ENCODE peak calls at places on chromosomes 12 and 14, in ten cellular contexts. One of them, this sample, is unnamed.

GRCh38 chr12:15688202-15688736 is 100.9 kb downstream of the EPS8 start:
- DNase-seq in NCI-H345: no peak
- DNase-seq in NCI-H1694 treated with DMSO at 0.1 percent for 48 hours: no peak
- DNase-seq in central memory CD4-positive, alpha-beta T cell: no peak
- DNase-seq in iris pigment epithelial cell: no peak
- DNase-seq in skeletal muscle cell: no peak
- DNase-seq in activated CD4-positive, alpha-beta T cell treated with anti-CD3 and anti-CD28 coated beads for 48 hours: no peak
- DNase-seq in left ventricle myocardium inferior: peak; percentile 60
- DNase-seq in fibroblast of mammary gland: no peak
- DNase-seq in AG09309: no peak
- DNase-seq in this sample: peak; percentile 81

GRCh38 chr12:66217342-66217929 is 28.4 kb downstream of the IRAK3 start:
- DNase-seq in NCI-H345: no peak
- DNase-seq in NCI-H1694 treated with DMSO at 0.1 percent for 48 hours: no peak
- DNase-seq in central memory CD4-positive, alpha-beta T cell: no peak
- DNase-seq in iris pigment epithelial cell: no peak
- DNase-seq in skeletal muscle cell: no peak
- DNase-seq in activated CD4-positive, alpha-beta T cell treated with anti-CD3 and anti-CD28 coated beads for 48 hours: no peak
- DNase-seq in left ventricle myocardium inferior: no peak
- DNase-seq in fibroblast of mammary gland: no peak
- DNase-seq in AG09309: no peak
- DNase-seq in this sample: no peak

GRCh38 chr12:9701380-9702154 is 31.3 kb downstream of the CLECL1 start:
- DNase-seq in NCI-H345: no peak
- DNase-seq in NCI-H1694 treated with DMSO at 0.1 percent for 48 hours: no peak
- DNase-seq in central memory CD4-positive, alpha-beta T cell: peak; percentile 20
- DNase-seq in iris pigment epithelial cell: no peak
- DNase-seq in skeletal muscle cell: no peak
- DNase-seq in activated CD4-positive, alpha-beta T cell treated with anti-CD3 and anti-CD28 coated beads for 48 hours: peak; percentile 32
- DNase-seq in left ventricle myocardium inferior: no peak
- DNase-seq in fibroblast of mammary gland: no peak
- DNase-seq in AG09309: no peak
- DNase-seq in this sample: no peak

GRCh38 chr14:77041837-77042557 is 13.5 kb upstream of the IRF2BPL start:
- DNase-seq in NCI-H345: peak; percentile 41
- DNase-seq in NCI-H1694 treated with DMSO at 0.1 percent for 48 hours: peak; percentile 84
- DNase-seq in central memory CD4-positive, alpha-beta T cell: no peak
- DNase-seq in iris pigment epithelial cell: peak; percentile 98
- DNase-seq in skeletal muscle cell: peak; percentile 92
- DNase-seq in activated CD4-positive, alpha-beta T cell treated with anti-CD3 and anti-CD28 coated beads for 48 hours: no peak
- DNase-seq in left ventricle myocardium inferior: peak; percentile 63
- DNase-seq in fibroblast of mammary gland: peak; percentile 97
- DNase-seq in AG09309: peak; percentile 87
- DNase-seq in this sample: no peak

GRCh38 chr14:105167303-105168092 is 1.1 kb downstream of the JAG2 start:
- DNase-seq in NCI-H345: no peak
- DNase-seq in NCI-H1694 treated with DMSO at 0.1 percent for 48 hours: peak; percentile 78
- DNase-seq in central memory CD4-positive, alpha-beta T cell: no peak
- DNase-seq in iris pigment epithelial cell: no peak
- DNase-seq in skeletal muscle cell: no peak
- DNase-seq in activated CD4-positive, alpha-beta T cell treated with anti-CD3 and anti-CD28 coated beads for 48 hours: peak; percentile 32
- DNase-seq in left ventricle myocardium inferior: no peak
- DNase-seq in fibroblast of mammary gland: no peak
- DNase-seq in AG09309: no peak
- DNase-seq in this sample: peak; percentile 72

GRCh38 chr12:69056743-69057515 is 124.0 kb upstream of the CPM start:
- DNase-seq in NCI-H345: no peak
- DNase-seq in NCI-H1694 treated with DMSO at 0.1 percent for 48 hours: no peak
- DNase-seq in central memory CD4-positive, alpha-beta T cell: no peak
- DNase-seq in iris pigment epithelial cell: peak; percentile 73
- DNase-seq in skeletal muscle cell: peak; percentile 57
- DNase-seq in activated CD4-positive, alpha-beta T cell treated with anti-CD3 and anti-CD28 coated beads for 48 hours: no peak
- DNase-seq in left ventricle myocardium inferior: no peak
- DNase-seq in fibroblast of mammary gland: peak; percentile 82
- DNase-seq in AG09309: peak; percentile 42
- DNase-seq in this sample: no peak

GRCh38 chr12:29148958-29149690 is at the start of gene FAR2:
- DNase-seq in NCI-H345: no peak
- DNase-seq in NCI-H1694 treated with DMSO at 0.1 percent for 48 hours: peak; percentile 34
- DNase-seq in central memory CD4-positive, alpha-beta T cell: peak; percentile 43
- DNase-seq in iris pigment epithelial cell: peak; percentile 43
- DNase-seq in skeletal muscle cell: no peak
- DNase-seq in activated CD4-positive, alpha-beta T cell treated with anti-CD3 and anti-CD28 coated beads for 48 hours: peak; percentile 59
- DNase-seq in left ventricle myocardium inferior: peak; percentile 51
- DNase-seq in fibroblast of mammary gland: peak; percentile 54
- DNase-seq in AG09309: no peak
- DNase-seq in this sample: peak; percentile 26

GRCh38 chr14:65301862-65302539 is 110.5 kb upstream of the FUT8 start:
- DNase-seq in NCI-H345: no peak
- DNase-seq in NCI-H1694 treated with DMSO at 0.1 percent for 48 hours: no peak
- DNase-seq in central memory CD4-positive, alpha-beta T cell: no peak
- DNase-seq in iris pigment epithelial cell: no peak
- DNase-seq in skeletal muscle cell: no peak
- DNase-seq in activated CD4-positive, alpha-beta T cell treated with anti-CD3 and anti-CD28 coated beads for 48 hours: no peak
- DNase-seq in left ventricle myocardium inferior: no peak
- DNase-seq in fibroblast of mammary gland: no peak
- DNase-seq in AG09309: no peak
- DNase-seq in this sample: peak; percentile 96

GRCh38 chr14:29937116-29937515 is 9.5 kb upstream of the PRKD1 start:
- DNase-seq in NCI-H345: no peak
- DNase-seq in NCI-H1694 treated with DMSO at 0.1 percent for 48 hours: no peak
- DNase-seq in central memory CD4-positive, alpha-beta T cell: no peak
- DNase-seq in iris pigment epithelial cell: peak; percentile 76
- DNase-seq in skeletal muscle cell: no peak
- DNase-seq in activated CD4-positive, alpha-beta T cell treated with anti-CD3 and anti-CD28 coated beads for 48 hours: no peak
- DNase-seq in left ventricle myocardium inferior: no peak
- DNase-seq in fibroblast of mammary gland: peak; percentile 61
- DNase-seq in AG09309: no peak
- DNase-seq in this sample: no peak

GRCh38 chr14:32808574-32809098 is 130.0 kb upstream of the NPAS3 start:
- DNase-seq in NCI-H345: peak; percentile 66
- DNase-seq in NCI-H1694 treated with DMSO at 0.1 percent for 48 hours: peak; percentile 75
- DNase-seq in central memory CD4-positive, alpha-beta T cell: no peak
- DNase-seq in iris pigment epithelial cell: peak; percentile 73
- DNase-seq in skeletal muscle cell: peak; percentile 35
- DNase-seq in activated CD4-positive, alpha-beta T cell treated with anti-CD3 and anti-CD28 coated beads for 48 hours: no peak
- DNase-seq in left ventricle myocardium inferior: no peak
- DNase-seq in fibroblast of mammary gland: peak; percentile 55
- DNase-seq in AG09309: no peak
- DNase-seq in this sample: no peak

GRCh38 chr12:15732341-15733061 is 56.7 kb downstream of the EPS8 start:
- DNase-seq in NCI-H345: no peak
- DNase-seq in NCI-H1694 treated with DMSO at 0.1 percent for 48 hours: no peak
- DNase-seq in central memory CD4-positive, alpha-beta T cell: no peak
- DNase-seq in iris pigment epithelial cell: peak; percentile 66
- DNase-seq in skeletal muscle cell: peak; percentile 54
- DNase-seq in activated CD4-positive, alpha-beta T cell treated with anti-CD3 and anti-CD28 coated beads for 48 hours: no peak
- DNase-seq in left ventricle myocardium inferior: no peak
- DNase-seq in fibroblast of mammary gland: peak; percentile 87
- DNase-seq in AG09309: no peak
- DNase-seq in this sample: peak; percentile 16

GRCh38 chr14:89247457-89248122 is 169.4 kb downstream of the FOXN3 start:
- DNase-seq in NCI-H345: no peak
- DNase-seq in NCI-H1694 treated with DMSO at 0.1 percent for 48 hours: no peak
- DNase-seq in central memory CD4-positive, alpha-beta T cell: no peak
- DNase-seq in iris pigment epithelial cell: no peak
- DNase-seq in skeletal muscle cell: no peak
- DNase-seq in activated CD4-positive, alpha-beta T cell treated with anti-CD3 and anti-CD28 coated beads for 48 hours: no peak
- DNase-seq in left ventricle myocardium inferior: no peak
- DNase-seq in fibroblast of mammary gland: no peak
- DNase-seq in AG09309: no peak
- DNase-seq in this sample: no peak

GRCh38 chr14:64766430-64767151 is 62.4 kb downstream of the PLEKHG3 start:
- DNase-seq in NCI-H345: no peak
- DNase-seq in NCI-H1694 treated with DMSO at 0.1 percent for 48 hours: no peak
- DNase-seq in central memory CD4-positive, alpha-beta T cell: no peak
- DNase-seq in iris pigment epithelial cell: no peak
- DNase-seq in skeletal muscle cell: no peak
- DNase-seq in activated CD4-positive, alpha-beta T cell treated with anti-CD3 and anti-CD28 coated beads for 48 hours: no peak
- DNase-seq in left ventricle myocardium inferior: no peak
- DNase-seq in fibroblast of mammary gland: no peak
- DNase-seq in AG09309: no peak
- DNase-seq in this sample: peak; percentile 45

GRCh38 chr12:9148926-9149325 is 33.2 kb upstream of the A2M start:
- DNase-seq in NCI-H345: no peak
- DNase-seq in NCI-H1694 treated with DMSO at 0.1 percent for 48 hours: no peak
- DNase-seq in central memory CD4-positive, alpha-beta T cell: no peak
- DNase-seq in iris pigment epithelial cell: no peak
- DNase-seq in skeletal muscle cell: no peak
- DNase-seq in activated CD4-positive, alpha-beta T cell treated with anti-CD3 and anti-CD28 coated beads for 48 hours: no peak
- DNase-seq in left ventricle myocardium inferior: no peak
- DNase-seq in fibroblast of mammary gland: peak; percentile 2
- DNase-seq in AG09309: no peak
- DNase-seq in this sample: no peak

GRCh38 chr14:62071029-62071428 is 308.8 kb downstream of the SNAPC1 start:
- DNase-seq in NCI-H345: no peak
- DNase-seq in NCI-H1694 treated with DMSO at 0.1 percent for 48 hours: no peak
- DNase-seq in central memory CD4-positive, alpha-beta T cell: no peak
- DNase-seq in iris pigment epithelial cell: no peak
- DNase-seq in skeletal muscle cell: no peak
- DNase-seq in activated CD4-positive, alpha-beta T cell treated with anti-CD3 and anti-CD28 coated beads for 48 hours: no peak
- DNase-seq in left ventricle myocardium inferior: no peak
- DNase-seq in fibroblast of mammary gland: no peak
- DNase-seq in AG09309: no peak
- DNase-seq in this sample: peak; percentile 15

GRCh38 chr12:57031228-57031670 is 14.9 kb upstream of the TAC3 start:
- DNase-seq in NCI-H345: peak; percentile 90
- DNase-seq in NCI-H1694 treated with DMSO at 0.1 percent for 48 hours: peak; percentile 49
- DNase-seq in central memory CD4-positive, alpha-beta T cell: peak; percentile 10
- DNase-seq in iris pigment epithelial cell: no peak
- DNase-seq in skeletal muscle cell: no peak
- DNase-seq in activated CD4-positive, alpha-beta T cell treated with anti-CD3 and anti-CD28 coated beads for 48 hours: no peak
- DNase-seq in left ventricle myocardium inferior: no peak
- DNase-seq in fibroblast of mammary gland: no peak
- DNase-seq in AG09309: no peak
- DNase-seq in this sample: peak; percentile 47

GRCh38 chr12:90253674-90254181 is 545.1 kb upstream of the ATP2B1 start:
- DNase-seq in NCI-H345: no peak
- DNase-seq in NCI-H1694 treated with DMSO at 0.1 percent for 48 hours: peak; percentile 96
- DNase-seq in central memory CD4-positive, alpha-beta T cell: peak; percentile 21
- DNase-seq in iris pigment epithelial cell: peak; percentile 75
- DNase-seq in skeletal muscle cell: peak; percentile 92
- DNase-seq in activated CD4-positive, alpha-beta T cell treated with anti-CD3 and anti-CD28 coated beads for 48 hours: peak; percentile 41
- DNase-seq in left ventricle myocardium inferior: peak; percentile 57
- DNase-seq in fibroblast of mammary gland: peak; percentile 82
- DNase-seq in AG09309: peak; percentile 88
- DNase-seq in this sample: peak; percentile 96

GRCh38 chr12:70920251-70920851 is at the start of gene PTPRR:
- DNase-seq in NCI-H345: peak; percentile 63
- DNase-seq in NCI-H1694 treated with DMSO at 0.1 percent for 48 hours: no peak
- DNase-seq in central memory CD4-positive, alpha-beta T cell: no peak
- DNase-seq in iris pigment epithelial cell: no peak
- DNase-seq in skeletal muscle cell: no peak
- DNase-seq in activated CD4-positive, alpha-beta T cell treated with anti-CD3 and anti-CD28 coated beads for 48 hours: no peak
- DNase-seq in left ventricle myocardium inferior: no peak
- DNase-seq in fibroblast of mammary gland: no peak
- DNase-seq in AG09309: no peak
- DNase-seq in this sample: no peak

GRCh38 chr12:66251049-66251448 is 51.2 kb upstream of the HELB start:
- DNase-seq in NCI-H345: no peak
- DNase-seq in NCI-H1694 treated with DMSO at 0.1 percent for 48 hours: no peak
- DNase-seq in central memory CD4-positive, alpha-beta T cell: no peak
- DNase-seq in iris pigment epithelial cell: no peak
- DNase-seq in skeletal muscle cell: no peak
- DNase-seq in activated CD4-positive, alpha-beta T cell treated with anti-CD3 and anti-CD28 coated beads for 48 hours: no peak
- DNase-seq in left ventricle myocardium inferior: no peak
- DNase-seq in fibroblast of mammary gland: no peak
- DNase-seq in AG09309: no peak
- DNase-seq in this sample: no peak

This sample was measured in SW480.